ENCODE peak calls at places on chromosomes 2 and 18, in ten cellular contexts. U is astrocyte, T is frontal cortex, X is spleen, H is skeletal muscle cell, I is psoas muscle, O is activated B cell treated with CpG ODN at 0.5 μM for 24 hours, B is T-cell, N is RPMI7951, A is AG08396. D is an unnamed sample.

GRCh38 chr2:182672471-182673165 is 43.4 kb upstream of the DNAJC10 start:
- DNase-seq in U (peak), T (no peak), X (no peak), H (peak), I (no peak), O (no peak), B (no peak), N (peak), A (peak), D (no peak)

GRCh38 chr2:118202707-118203303 is 114.5 kb downstream of the INSIG2 start:
- DNase-seq in U (peak), T (no peak), X (no peak), H (no peak), I (peak), O (peak), B (peak), N (peak), A (peak), D (peak)

GRCh38 chr2:188399159-188399558 is 107.5 kb downstream of the GULP1 start:
- DNase-seq in U (peak), T (no peak), X (no peak), H (no peak), I (no peak), O (no peak), B (no peak), N (peak), A (no peak), D (peak)

GRCh38 chr2:65675350-65675749 is 243.0 kb upstream of the SPRED2 start:
- DNase-seq in U (peak), T (no peak), X (no peak), H (no peak), I (no peak), O (no peak), B (no peak), N (peak), A (no peak), D (no peak)

GRCh38 chr2:85445316-85446295 is 27.1 kb downstream of the SH2D6 start:
- DNase-seq in U (peak), T (no peak), X (no peak), H (no peak), I (peak), O (no peak), B (no peak), N (peak), A (peak), D (no peak)

GRCh38 chr2:133600231-133600630 is 32.0 kb upstream of the NCKAP5 start:
- DNase-seq in U (no peak), T (no peak), X (no peak), H (no peak), I (no peak), O (no peak), B (no peak), N (no peak), A (no peak), D (peak)

GRCh38 chr2:150495993-150496627 is 8.6 kb upstream of the RND3 start:
- DNase-seq in U (peak), T (no peak), X (no peak), H (peak), I (no peak), O (no peak), B (no peak), N (peak), A (peak), D (no peak)

GRCh38 chr2:115796078-115796477 is 1353.6 kb downstream of the DPP10 start:
- DNase-seq in U (no peak), T (no peak), X (no peak), H (no peak), I (no peak), O (no peak), B (no peak), N (no peak), A (no peak), D (no peak)

GRCh38 chr2:45851576-45852304 is 200.3 kb downstream of the PRKCE start:
- DNase-seq in U (peak), T (no peak), X (peak), H (no peak), I (peak), O (no peak), B (no peak), N (peak), A (peak), D (peak)

GRCh38 chr2:241432824-241433448 is 75.4 kb downstream of the STK25 start:
- DNase-seq in U (no peak), T (no peak), X (no peak), H (no peak), I (no peak), O (no peak), B (no peak), N (no peak), A (no peak), D (no peak)

GRCh38 chr18:39660141-39660540 is 2094.5 kb upstream of the CELF4 start:
- DNase-seq in U (peak), T (no peak), X (no peak), H (no peak), I (no peak), O (no peak), B (no peak), N (no peak), A (no peak), D (no peak)

GRCh38 chr2:141041281-141041680 is 1089.5 kb downstream of the LRP1B start:
- DNase-seq in U (peak), T (no peak), X (no peak), H (no peak), I (no peak), O (no peak), B (no peak), N (no peak), A (no peak), D (no peak)

GRCh38 chr2:150387586-150388288 is 99.7 kb downstream of the RND3 start:
- DNase-seq in U (peak), T (no peak), X (no peak), H (no peak), I (no peak), O (no peak), B (no peak), N (peak), A (no peak), D (no peak)

GRCh38 chr2:15754703-15755099 is 163.0 kb downstream of the DDX1 start:
- DNase-seq in U (no peak), T (no peak), X (no peak), H (no peak), I (no peak), O (no peak), B (no peak), N (no peak), A (no peak), D (no peak)

GRCh38 chr2:173184031-173185004 is 108.7 kb downstream of the MAP3K20 start:
- DNase-seq in U (peak), T (no peak), X (no peak), H (peak), I (peak), O (no peak), B (no peak), N (peak), A (peak), D (peak)